ENCODE peak calls at places on chromosomes 2 and 18, in five cellular contexts. G, S, M, X and Y are unnamed samples.

GRCh38 chr2:113240915-113241911 is 37.5 kb downstream of the PAX8 start:
- DNase-seq in X (peak; percentile 77), S (peak; percentile 99), M (peak; percentile 70), G (peak; percentile 30), Y (peak; percentile 90)

GRCh38 chr2:207113403-207113802 is 52.3 kb downstream of the KLF7 start:
- DNase-seq in M (no peak), X (no peak), G (peak; percentile 83), S (no peak), Y (no peak)

GRCh38 chr2:8487461-8487932 is 194.4 kb upstream of the ID2 start:
- DNase-seq in X (no peak), S (no peak), G (no peak), M (no peak), Y (no peak)

GRCh38 chr2:226431301-226431955 is 368.2 kb downstream of the IRS1 start:
- DNase-seq in G (no peak), S (peak; percentile 51), M (no peak), X (no peak), Y (no peak)

GRCh38 chr2:149661844-149662243 is 74.3 kb upstream of the MMADHC start:
- DNase-seq in G (no peak), M (no peak), X (no peak), S (peak; percentile 82), Y (no peak)

GRCh38 chr2:180520206-180520605 is 460.2 kb upstream of the UBE2E3 start:
- DNase-seq in S (peak; percentile 18), M (no peak), X (no peak), G (no peak), Y (no peak)

GRCh38 chr2:232375164-232375563 is 3.4 kb upstream of the ALPP start:
- DNase-seq in X (no peak), M (no peak), S (no peak), G (no peak), Y (no peak)

GRCh38 chr2:45643543-45644542 is 7.6 kb upstream of the PRKCE start:
- DNase-seq in S (peak; percentile 31), M (peak; percentile 74), G (peak; percentile 98), X (peak; percentile 75), Y (peak; percentile 91)

GRCh38 chr18:23498877-23499570 is 4.3 kb upstream of the RMC1 start:
- DNase-seq in G (peak; percentile 68), S (peak; percentile 74), M (no peak), X (peak; percentile 54), Y (peak; percentile 81)

GRCh38 chr2:3522851-3523481 is 3.6 kb upstream of the ADI1 start:
- DNase-seq in M (peak; percentile 55), X (peak; percentile 49), G (no peak), S (peak; percentile 61), Y (peak; percentile 68)

GRCh38 chr2:31893093-31893492 is 117.7 kb downstream of the MEMO1 start:
- DNase-seq in S (no peak), M (no peak), X (no peak), G (no peak), Y (no peak)

GRCh38 chr2:231397011-231397927 is 1.8 kb downstream of the B3GNT7 start:
- DNase-seq in S (no peak), M (no peak), X (no peak), G (no peak), Y (peak; percentile 13)

GRCh38 chr2:25378731-25379490 is 37.2 kb upstream of the DNMT3A start:
- DNase-seq in S (no peak), X (no peak), M (no peak), G (no peak), Y (peak; percentile 62)

GRCh38 chr2:26527726-26528125 is 49.8 kb upstream of the OTOF start:
- DNase-seq in X (no peak), M (peak; percentile 2), S (no peak), G (no peak), Y (peak; percentile 46)

GRCh38 chr2:42371621-42372473 is 10.8 kb upstream of the COX7A2L start:
- DNase-seq in X (no peak), G (peak; percentile 90), S (no peak), M (no peak), Y (no peak)

GRCh38 chr2:175373001-175373727 is 191.7 kb upstream of the ATP5MC3 start:
- DNase-seq in S (peak; percentile 29), X (no peak), G (no peak), M (no peak), Y (no peak)

GRCh38 chr2:204223544-204223943 is 287.0 kb downstream of the ICOS start:
- DNase-seq in S (no peak), G (no peak), M (no peak), X (no peak), Y (no peak)
- H3K27ac ChIP-seq in S (no peak overlapping the region), G (no peak overlapping the region), M (no peak overlapping the region), X (no peak overlapping the region), Y (no peak overlapping the region)

GRCh38 chr18:10216809-10217208 is 237.6 kb upstream of the APCDD1 start:
- DNase-seq in M (no peak), G (no peak), X (no peak), S (no peak), Y (no peak)

GRCh38 chr18:10210077-10210476 is 244.4 kb upstream of the APCDD1 start:
- DNase-seq in X (no peak), G (no peak), M (no peak), S (no peak), Y (no peak)

GRCh38 chr18:10215444-10215843 is 239.0 kb upstream of the APCDD1 start:
- DNase-seq in X (no peak), M (no peak), S (no peak), G (no peak), Y (no peak)

GRCh38 chr18:10207682-10208081 is 246.8 kb upstream of the APCDD1 start:
- DNase-seq in X (no peak), S (no peak), G (no peak), M (no peak), Y (no peak)

GRCh38 chr18:10213526-10213925 is 240.9 kb upstream of the APCDD1 start:
- DNase-seq in X (no peak), M (no peak), S (peak; percentile 33), G (no peak), Y (no peak)
- H3K4me3 ChIP-seq in X (no peak overlapping the region), M (no peak overlapping the region), S (no peak overlapping the region), G (no peak overlapping the region), Y (no peak overlapping the region)

GRCh38 chr2:43569921-43570320 is 25.9 kb downstream of the THADA start:
- DNase-seq in M (no peak), S (no peak), X (no peak), G (no peak), Y (no peak)

GRCh38 chr2:43568226-43568625 is 27.6 kb downstream of the THADA start:
- DNase-seq in G (no peak), X (no peak), M (no peak), S (no peak), Y (no peak)

GRCh38 chr2:43566461-43566729 is 29.4 kb downstream of the THADA start:
- DNase-seq in X (no peak), S (no peak), M (no peak), G (no peak), Y (no peak)
- H3K36me3 ChIP-seq in X (peaks cover 86% of the 10 kb centered on the region), S (peaks cover 7% of the 10 kb centered on the region), M (no peaks in the 10 kb centered on the region), G (peaks cover 61% of the 10 kb centered on the region), Y (peaks cover 4% of the 10 kb centered on the region)

DNA sequence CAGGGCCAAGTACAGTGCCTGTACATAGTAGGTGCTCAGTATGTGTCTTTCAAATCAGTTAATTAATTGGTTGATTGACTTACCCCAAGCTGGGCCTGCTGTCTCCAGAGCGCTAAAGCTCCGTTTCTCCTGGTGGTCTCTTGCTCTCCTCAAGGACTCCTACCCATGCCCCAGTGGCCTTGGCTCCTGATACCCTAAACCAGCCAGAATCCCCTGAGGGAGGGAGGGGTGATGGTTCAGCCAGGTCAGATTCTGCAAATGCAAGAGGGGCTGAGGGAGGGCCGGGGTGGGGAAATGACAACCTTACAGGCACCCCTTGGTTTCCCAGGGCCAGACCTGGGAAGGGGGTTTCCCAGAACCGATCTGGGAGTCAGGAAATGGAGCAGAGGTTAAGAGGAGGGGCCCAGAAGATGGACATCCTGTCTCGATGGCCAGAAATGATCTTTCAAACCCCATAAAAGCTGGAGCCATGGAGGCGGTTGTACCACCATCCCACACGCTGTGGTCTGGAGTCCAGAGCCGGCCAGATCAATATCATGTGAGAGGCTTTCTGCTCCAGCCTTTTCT is 209.1 kb downstream of the TNS1 start:
- DNase-seq in S (no peak), G (peak; percentile 11), M (no peak), X (no peak), Y (no peak)
- H3K27ac ChIP-seq in S (no peak overlapping the region), G (no peak overlapping the region), M (no peak overlapping the region), X (no peak overlapping the region), Y (no peak overlapping the region)

GRCh38 chr2:219475278-219475677 is 23.4 kb upstream of the GMPPA start:
- DNase-seq in G (no peak), M (no peak), S (no peak), X (no peak), Y (no peak)

GRCh38 chr2:219478916-219479315 is 19.8 kb upstream of the GMPPA start:
- DNase-seq in X (no peak), S (no peak), M (no peak), G (no peak), Y (no peak)

GRCh38 chr2:219475697-219476604 is 22.7 kb upstream of the GMPPA start:
- DNase-seq in G (peak; percentile 94), M (peak; percentile 79), S (peak; percentile 45), X (peak; percentile 66), Y (peak; percentile 92)

GRCh38 chr2:219477815-219478214 is 20.9 kb upstream of the GMPPA start:
- DNase-seq in M (no peak), X (no peak), G (no peak), S (no peak), Y (no peak)

DNA sequence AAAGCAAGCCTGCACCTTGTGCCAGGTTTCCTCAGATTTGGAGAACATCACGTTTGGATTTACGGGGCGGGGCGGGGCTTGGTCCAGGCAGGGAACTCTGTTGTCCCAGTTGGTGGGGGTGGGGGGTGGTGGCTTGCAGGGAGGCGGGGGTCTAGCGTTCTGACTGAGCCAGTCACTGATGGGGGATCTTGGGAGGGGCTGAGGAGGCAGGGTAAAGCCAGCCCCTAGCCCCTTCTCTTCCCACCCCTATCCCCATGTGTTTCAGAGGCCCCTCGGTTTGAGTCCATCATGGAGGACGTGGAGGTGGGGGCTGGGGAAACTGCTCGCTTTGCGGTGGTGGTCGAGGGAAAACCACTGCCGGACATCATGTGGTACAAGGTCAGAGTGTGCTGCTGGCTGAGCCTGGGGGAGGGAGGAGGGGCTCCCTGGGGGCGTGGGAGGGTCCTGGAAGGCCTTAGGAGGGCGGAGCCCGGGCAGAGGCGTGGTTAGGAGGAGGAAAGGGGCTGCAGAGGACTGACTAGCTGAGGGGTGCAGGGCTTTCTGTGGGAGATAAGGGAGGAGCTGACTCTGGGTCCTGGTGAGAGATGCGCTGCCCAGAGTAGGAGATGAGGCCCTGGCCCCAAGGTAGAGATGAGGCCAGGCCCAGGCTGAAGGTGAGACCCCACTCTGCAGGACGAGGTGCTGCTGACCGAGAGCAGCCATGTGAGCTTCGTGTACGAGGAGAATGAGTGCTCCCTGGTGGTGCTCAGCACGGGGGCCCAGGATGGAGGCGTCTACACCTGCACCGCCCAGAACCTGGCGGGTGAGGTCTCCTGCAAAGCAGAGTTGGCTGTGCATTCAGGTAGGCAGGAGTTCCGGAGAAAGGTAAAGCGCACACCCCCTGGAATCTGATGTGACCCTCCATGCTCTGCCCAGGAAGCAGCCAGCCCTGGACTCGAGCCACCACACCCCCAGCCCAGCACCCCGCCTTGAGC is 21.8 kb upstream of the GMPPA start:
- DNase-seq in M (peak; percentile 62), X (no peak), G (peak; percentile 72), S (no peak), Y (no peak)
- H3K4me3 ChIP-seq in M (no peak overlapping the region), X (no peak overlapping the region), G (no peak overlapping the region), S (no peak overlapping the region), Y (no peak overlapping the region)